ENCODE peak calls at places on chromosomes 5 and 9, in four cellular contexts. V, S, O and W are unnamed samples.

GRCh38 chr9:95505676-95506437 is 10.9 kb downstream of the PTCH1 start:
- DNase-seq in V (no peak), S (peak), O (peak), W (peak)

GRCh38 chr5:177329883-177330282 is 18.2 kb upstream of the MXD3 start:
- DNase-seq in V (no peak), S (no peak), O (no peak), W (no peak)

GRCh38 chr5:172745836-172746235 is 25.2 kb downstream of the DUSP1 start:
- DNase-seq in S (no peak), V (no peak), O (no peak), W (no peak)

GRCh38 chr9:133701321-133701980 is 36.7 kb downstream of the SARDH start:
- DNase-seq in O (no peak), V (no peak), S (no peak), W (no peak)

GRCh38 chr9:135566552-135566951 is 5.0 kb downstream of the PAEP start:
- DNase-seq in V (no peak), S (no peak), O (no peak), W (no peak)

GRCh38 chr5:73170522-73170921 is 2.5 kb upstream of the TMEM174 start:
- DNase-seq in O (peak), V (peak), S (peak), W (peak)

GRCh38 chr9:129697956-129698757 is 32.7 kb downstream of the PRRX2 start:
- DNase-seq in V (no peak), S (peak), O (no peak), W (no peak)

GRCh38 chr5:153153086-153153485 is 337.4 kb upstream of the GRIA1 start:
- DNase-seq in V (no peak), O (no peak), S (no peak), W (no peak)

GRCh38 chr9:136714096-136714875 is 1.9 kb downstream of the DIPK1B start:
- DNase-seq in O (no peak), V (no peak), S (no peak), W (no peak)

GRCh38 chr9:136726118-136726517 is 13.7 kb downstream of the DIPK1B start:
- DNase-seq in S (no peak), O (no peak), V (no peak), W (no peak)

GRCh38 chr9:95124582-95125359 is 192.7 kb downstream of the FANCC start:
- DNase-seq in V (no peak), S (peak), O (no peak), W (no peak)

GRCh38 chr5:16970826-16971225 is 34.7 kb upstream of the MYO10 start:
- DNase-seq in S (no peak), O (peak), V (no peak), W (no peak)

GRCh38 chr5:150671509-150672236 is 10.6 kb downstream of the MYOZ3 start:
- DNase-seq in O (no peak), S (no peak), V (no peak), W (no peak)

GRCh38 chr5:10457682-10458574 is 16.2 kb downstream of the ROPN1L start:
- DNase-seq in V (no peak), O (no peak), S (peak), W (no peak)

GRCh38 chr9:32426278-32426939 is 42.0 kb downstream of the ACO1 start:
- DNase-seq in O (peak), S (no peak), V (no peak), W (no peak)

GRCh38 chr9:69193685-69194032 is 19.6 kb downstream of the TJP2 start:
- DNase-seq in O (no peak), V (no peak), S (no peak), W (no peak)

GRCh38 chr5:58148366-58148765 is 311.5 kb downstream of the PLK2 start:
- DNase-seq in S (no peak), O (no peak), V (no peak), W (no peak)

GRCh38 chr5:7808998-7809397 is 41.9 kb downstream of the CFAP90 start:
- DNase-seq in V (no peak), O (no peak), S (no peak), W (no peak)

GRCh38 chr9:126373241-126373640 is 46.6 kb downstream of the MVB12B start:
- DNase-seq in O (peak), S (no peak), V (peak), W (no peak)
- H3K27ac ChIP-seq in O (no peak), S (no peak), V (peak), W (no peak)

GRCh38 chr9:116671605-116672004 is 15.5 kb upstream of the TRIM32 start:
- DNase-seq in V (no peak), O (no peak), S (no peak), W (no peak)
- H3K4me2 ChIP-seq in V (no peak), O (no peak), S (no peak), W (no peak)

GRCh38 chr5:56947052-56947451 is 4.9 kb downstream of the MIER3 start:
- DNase-seq in O (no peak), V (no peak), S (no peak), W (no peak)

GRCh38 chr5:56950626-56951130 is 1.2 kb downstream of the MIER3 start:
- DNase-seq in V (peak), S (peak), O (peak), W (peak)

GRCh38 chr5:56951131-56951945 is 585 bp downstream of the MIER3 start:
- DNase-seq in V (no peak), S (peak), O (no peak), W (peak)

GRCh38 chr5:56951946-56952691 is at the start of gene MIER3:
- DNase-seq in S (peak), O (peak), V (peak), W (peak)
- H3K23ac ChIP-seq in S (no peak), O (peak), V (no peak), W (peak)

DNA sequence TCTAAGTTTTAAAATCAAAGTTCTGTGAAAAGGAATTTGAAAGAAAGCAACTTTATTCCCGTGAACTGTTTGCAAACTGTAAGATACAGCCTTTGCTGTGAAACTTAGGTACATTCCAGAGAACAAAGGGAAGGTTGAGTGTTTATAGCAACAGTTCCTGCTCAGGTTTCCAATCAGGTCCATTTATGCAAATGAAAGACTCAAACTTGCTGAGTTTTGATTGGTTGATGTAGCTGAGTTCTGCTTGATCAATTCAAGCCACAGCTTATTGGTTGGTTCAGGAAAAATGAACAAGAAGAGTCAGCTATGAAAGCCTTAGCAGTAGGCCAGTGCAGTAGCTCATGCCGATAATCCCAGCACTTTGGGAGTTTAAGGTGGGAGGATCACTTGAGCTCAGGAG is 37.9 kb downstream of the SLC27A6 start:
- DNase-seq in O (no peak), V (no peak), S (no peak), W (no peak)
- H3K27ac ChIP-seq in O (no peak), V (no peak), S (no peak), W (no peak)

DNA sequence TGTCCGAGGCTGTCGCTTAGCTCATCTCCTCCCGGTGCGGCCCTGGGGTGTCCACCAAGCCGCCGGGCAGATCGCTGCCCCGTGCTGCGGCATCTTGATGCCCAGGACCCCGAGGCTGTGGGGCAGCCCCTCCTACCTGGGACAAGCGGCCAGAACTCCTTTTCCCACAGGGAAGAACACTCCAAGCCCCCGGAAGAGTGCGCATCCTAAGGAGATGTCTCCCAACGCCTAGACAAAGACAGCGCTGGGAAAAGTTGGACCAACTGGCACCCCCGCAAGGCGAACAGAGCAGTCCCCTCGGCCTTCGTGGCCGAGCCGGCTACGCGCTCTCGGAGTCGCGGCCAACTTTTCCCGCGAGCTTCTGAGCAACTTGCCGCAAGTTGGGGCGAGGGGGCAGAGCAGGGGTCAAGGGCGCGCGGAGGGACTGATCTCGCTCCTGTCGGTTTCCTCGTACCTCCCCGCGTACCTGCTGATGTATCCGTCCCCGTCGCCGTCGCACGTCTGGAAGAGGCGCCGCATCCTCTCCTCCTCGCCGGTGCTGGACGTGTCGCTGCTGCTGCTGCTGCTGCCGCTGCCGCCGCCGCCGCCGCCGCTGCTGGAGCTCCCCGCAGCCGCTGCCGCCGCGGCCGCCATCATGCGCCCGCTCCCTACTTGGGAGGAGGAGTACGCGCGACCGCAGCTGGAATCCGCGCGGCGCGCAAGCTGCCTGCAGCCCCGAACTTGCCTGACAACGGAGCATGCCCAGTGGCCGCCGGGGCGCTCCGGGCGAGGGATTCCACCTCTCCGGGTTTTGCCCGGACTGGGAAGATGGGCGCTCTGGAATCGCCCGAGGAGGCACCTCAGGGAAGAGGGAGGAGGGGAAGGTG is at the start of gene MCC:
- DNase-seq in V (peak), S (peak), O (peak), W (peak)
- H3K4me2 ChIP-seq in V (peak), S (peak), O (peak), W (peak)